ENCODE peak calls at places on chromosomes 1 and 21, in eight cellular contexts. B is left kidney, F is ELR, V is NCI-H774, N is G401, Z is A172, Q is glutamatergic neuron, G is ureter. W is an unnamed sample.
A peak's percentile ranks its signal among the peaks of the same experiment; 100 is the strongest.

GRCh38 chr1:83097715-83098613 is 901.0 kb downstream of the TTLL7 start:
- DNase-seq in V (no peak), B (peak; percentile 20), Z (no peak), Q (no peak), F (no peak), G (no peak), N (no peak), W (no peak)

GRCh38 chr21:35908311-35909078 is 151.8 kb downstream of the SETD4 start:
- DNase-seq in F (no peak), B (no peak), G (no peak), V (no peak), N (no peak), Z (no peak), Q (no peak), W (no peak)

GRCh38 chr1:179298952-179299351 is 5.4 kb downstream of the SOAT1 start:
- DNase-seq in V (no peak), N (no peak), B (no peak), G (no peak), Z (no peak), F (no peak), Q (no peak), W (no peak)

GRCh38 chr1:31615414-31615813 is 2.1 kb upstream of the HCRTR1 start:
- DNase-seq in V (no peak), B (no peak), Z (no peak), N (no peak), Q (no peak), F (no peak), G (peak; percentile 30), W (no peak)

GRCh38 chr1:230794431-230794830 is 47.2 kb downstream of the CAPN9 start:
- DNase-seq in Z (no peak), V (no peak), G (no peak), Q (no peak), F (no peak), B (no peak), N (peak; percentile 72), W (peak; percentile 70)

GRCh38 chr1:226029568-226030225 is 30.6 kb upstream of the SDE2 start:
- DNase-seq in Q (no peak), F (no peak), G (no peak), B (no peak), Z (no peak), V (no peak), N (peak; percentile 90), W (peak; percentile 82)

GRCh38 chr1:10216148-10216749 is 5.9 kb downstream of the KIF1B start:
- DNase-seq in V (no peak), F (no peak), Q (no peak), N (no peak), Z (no peak), G (no peak), B (no peak), W (no peak)

GRCh38 chr1:24186993-24187790 is at the start of gene IFNLR1:
- DNase-seq in Z (no peak), Q (peak; percentile 48), N (peak; percentile 54), F (peak; percentile 22), G (peak; percentile 69), V (peak; percentile 42), B (peak; percentile 92), W (peak; percentile 60)

GRCh38 chr1:71677541-71677940 is 596.7 kb upstream of the ZRANB2 start:
- DNase-seq in B (peak; percentile 30), N (no peak), Z (no peak), Q (no peak), F (no peak), G (no peak), V (no peak), W (no peak)

GRCh38 chr1:167404908-167405307 is 113.4 kb downstream of the CD247 start:
- DNase-seq in F (no peak), N (no peak), B (no peak), Z (no peak), G (no peak), V (no peak), Q (no peak), W (no peak)

GRCh38 chr1:35298464-35298863 is 30.0 kb downstream of the ZMYM4 start:
- DNase-seq in Q (no peak), Z (no peak), B (peak; percentile 84), V (no peak), N (peak; percentile 44), F (peak; percentile 53), G (peak; percentile 66), W (peak; percentile 37)

GRCh38 chr1:198620951-198621824 is 17.7 kb upstream of the PTPRC start:
- DNase-seq in B (peak; percentile 74), Z (no peak), V (no peak), F (no peak), N (no peak), Q (no peak), G (no peak), W (no peak)

GRCh38 chr1:218415726-218416125 is 70.6 kb downstream of the TGFB2 start:
- DNase-seq in Q (no peak), N (no peak), Z (no peak), F (no peak), G (no peak), B (no peak), V (no peak), W (no peak)

GRCh38 chr1:183239220-183239742 is 53.2 kb downstream of the LAMC2 start:
- DNase-seq in N (no peak), G (no peak), V (no peak), Q (no peak), B (no peak), F (no peak), Z (no peak), W (no peak)

GRCh38 chr1:162230096-162230495 is 146.6 kb downstream of the SPATA46 start:
- DNase-seq in G (no peak), Q (no peak), V (peak; percentile 73), F (peak; percentile 29), Z (peak; percentile 75), N (peak; percentile 34), B (peak; percentile 54), W (no peak)

GRCh38 chr21:38380391-38381137 is 117.7 kb downstream of the ERG start:
- DNase-seq in G (no peak), Z (no peak), N (no peak), Q (no peak), V (no peak), B (no peak), F (peak; percentile 53), W (no peak)

GRCh38 chr1:210311726-210312493 is 16.8 kb upstream of the HHAT start:
- DNase-seq in B (no peak), N (no peak), F (no peak), Q (no peak), Z (no peak), G (no peak), V (no peak), W (no peak)

GRCh38 chr1:3657096-3657475 is 4.8 kb downstream of the TP73 start:
- DNase-seq in V (no peak), Q (peak; percentile 10), F (no peak), Z (no peak), N (no peak), G (no peak), B (no peak), W (no peak)

GRCh38 chr1:167701510-167701909 is 20.3 kb upstream of the MPZL1 start:
- DNase-seq in Z (no peak), Q (no peak), N (no peak), F (no peak), B (no peak), V (no peak), G (no peak), W (no peak)

GRCh38 chr21:45856422-45856821 is 125.1 kb upstream of the COL6A1 start:
- DNase-seq in N (no peak), Q (no peak), G (peak; percentile 32), B (no peak), V (no peak), F (no peak), Z (no peak), W (no peak)

GRCh38 chr1:156897078-156897825 is 3.7 kb downstream of the PEAR1 start:
- DNase-seq in Q (no peak), Z (peak; percentile 93), F (peak; percentile 92), V (no peak), N (no peak), G (no peak), B (no peak), W (no peak)

GRCh38 chr1:93666613-93667384 is 14.8 kb downstream of the BCAR3 start:
- DNase-seq in F (peak; percentile 53), N (no peak), G (no peak), Q (no peak), V (no peak), B (peak; percentile 60), Z (no peak), W (no peak)

GRCh38 chr1:232226197-232226681 is 403.7 kb downstream of the SIPA1L2 start:
- DNase-seq in Q (peak; percentile 24), F (peak; percentile 82), B (no peak), N (no peak), Z (peak; percentile 89), G (no peak), V (peak; percentile 10), W (no peak)

GRCh38 chr1:111481387-111482221 is 7.8 kb downstream of the C1orf162 start:
- DNase-seq in F (peak; percentile 78), Z (peak; percentile 54), B (peak; percentile 89), Q (peak; percentile 77), G (peak; percentile 84), V (peak; percentile 15), N (peak; percentile 43), W (peak; percentile 46)

GRCh38 chr1:145994391-145995120 is 1.8 kb downstream of the TXNIP start:
- DNase-seq in N (no peak), V (no peak), B (no peak), Z (no peak), Q (no peak), G (no peak), F (no peak), W (no peak)

GRCh38 chr1:205729945-205730610 is 19.9 kb downstream of the NUCKS1 start:
- DNase-seq in V (no peak), F (no peak), Q (no peak), N (no peak), Z (no peak), B (no peak), G (no peak), W (no peak)

GRCh38 chr1:59522925-59523505 is 226.1 kb downstream of the FGGY start:
- DNase-seq in F (no peak), Q (no peak), V (no peak), N (no peak), B (peak; percentile 29), G (no peak), Z (no peak), W (no peak)

GRCh38 chr21:44711327-44712202 is at the start of gene TSPEAR:
- DNase-seq in Z (no peak), F (no peak), G (peak; percentile 32), N (no peak), V (no peak), Q (no peak), B (peak; percentile 64), W (no peak)

GRCh38 chr1:22815421-22816062 is 104.9 kb downstream of the EPHB2 start:
- DNase-seq in V (no peak), G (no peak), Z (no peak), Q (no peak), F (no peak), B (no peak), N (no peak), W (peak; percentile 10)

GRCh38 chr21:36481639-36482038 is 1.7 kb upstream of the CLDN14 start:
- DNase-seq in Z (no peak), Q (no peak), G (no peak), N (no peak), V (no peak), B (no peak), F (no peak), W (no peak)

GRCh38 chr1:54883349-54884102 is 3.5 kb downstream of the DHCR24 start:
- DNase-seq in Z (no peak), N (peak; percentile 18), B (no peak), G (no peak), V (no peak), Q (no peak), F (no peak), W (no peak)

GRCh38 chr21:40687625-40688024 is 159.3 kb downstream of the DSCAM start:
- DNase-seq in Z (no peak), F (no peak), V (no peak), B (no peak), Q (no peak), G (no peak), N (no peak), W (no peak)

W was measured in cerebellum.